ENCODE peak calls at places on chromosomes 12 and 14, in five cellular contexts. V, W, D, Y and Q are unnamed samples.

GRCh38 chr12:47812797-47813490 is 6.8 kb downstream of the HDAC7 start:
- DNase-seq in V (peak), W (peak), D (peak), Y (peak), Q (peak)

GRCh38 chr12:1977588-1977987 is 26.7 kb downstream of the DCP1B start:
- DNase-seq in V (no peak), W (no peak), D (no peak), Y (no peak), Q (no peak)

GRCh38 chr12:106274575-106275081 is 26.8 kb upstream of the CKAP4 start:
- DNase-seq in V (no peak), W (peak), D (peak), Y (no peak), Q (no peak)

GRCh38 chr14:101103321-101103901 is 199.9 kb upstream of the RTL1 start:
- DNase-seq in V (peak), W (no peak), D (no peak), Y (no peak), Q (no peak)

GRCh38 chr14:102654298-102654697 is 61.8 kb downstream of the RCOR1 start:
- DNase-seq in V (no peak), W (no peak), D (peak), Y (peak), Q (no peak)

GRCh38 chr12:1282670-1283361 is 291.8 kb downstream of the ERC1 start:
- DNase-seq in V (peak), W (peak), D (no peak), Y (no peak), Q (peak)

GRCh38 chr12:114430306-114430705 is 24.4 kb upstream of the TBX5 start:
- DNase-seq in V (no peak), W (peak), D (peak), Y (no peak), Q (peak)

GRCh38 chr14:48598458-48598857 is 923.1 kb upstream of the MDGA2 start:
- DNase-seq in V (no peak), W (no peak), D (no peak), Y (no peak), Q (no peak)

GRCh38 chr12:104459556-104459909 is 2.8 kb downstream of the CHST11 start:
- DNase-seq in V (no peak), W (no peak), D (no peak), Y (peak), Q (no peak)

GRCh38 chr14:103436533-103436932 is 51.3 kb downstream of the MARK3 start:
- DNase-seq in V (no peak), W (no peak), D (no peak), Y (peak), Q (peak)

GRCh38 chr12:3718100-3718499 is 34.8 kb downstream of the CRACR2A start:
- DNase-seq in V (no peak), W (no peak), D (no peak), Y (no peak), Q (no peak)

GRCh38 chr14:64841121-64841611 is 38.5 kb downstream of the SPTB start:
- DNase-seq in V (no peak), W (peak), D (peak), Y (peak), Q (peak)

GRCh38 chr12:1328385-1328784 is 266.0 kb downstream of the FBXL14 start:
- DNase-seq in V (no peak), W (no peak), D (no peak), Y (no peak), Q (no peak)

GRCh38 chr12:32051511-32052299 is 54.9 kb upstream of the BICD1 start:
- DNase-seq in V (no peak), W (peak), D (peak), Y (peak), Q (peak)

DNA sequence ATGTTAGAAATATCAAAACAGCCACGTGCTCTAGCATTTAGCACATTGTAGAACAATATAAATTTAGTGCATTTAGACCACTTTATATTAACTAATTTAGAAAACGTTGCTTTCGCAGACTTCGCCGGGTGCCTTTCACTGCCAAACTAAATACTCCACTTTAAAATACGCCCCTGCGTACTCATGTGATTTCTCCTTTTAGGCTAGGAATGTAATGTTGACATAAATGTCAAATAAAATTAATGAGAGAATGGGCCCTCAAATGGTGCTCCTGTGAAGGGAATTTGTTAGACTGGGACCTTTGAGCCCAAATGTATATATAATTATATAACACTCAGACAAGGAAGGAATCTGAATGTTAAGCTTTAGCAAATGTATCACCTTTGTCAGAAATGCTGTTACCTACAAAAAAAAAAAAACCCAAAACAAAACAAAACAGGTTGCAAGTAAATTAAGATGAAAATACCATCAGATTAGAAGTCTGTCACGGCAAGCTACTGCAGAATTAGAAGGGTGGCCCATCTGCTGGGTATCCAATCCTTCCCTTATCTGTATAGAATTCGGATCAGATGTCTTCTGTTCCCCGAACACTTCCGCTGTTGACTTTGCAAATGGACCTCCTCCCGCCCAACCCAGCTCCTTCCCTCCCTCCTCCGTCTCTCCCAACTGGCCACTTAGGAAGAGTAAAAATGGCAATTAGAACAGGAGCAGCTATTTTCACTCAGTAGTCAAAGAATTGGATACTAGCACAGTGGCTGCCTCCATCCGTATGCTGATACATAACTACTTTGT is 159.3 kb upstream of the FOXN3 start:
- DNase-seq in V (no peak), W (no peak), D (no peak), Y (no peak), Q (peak)
- H3K4me3 ChIP-seq in V (no peak), W (no peak), D (no peak), Y (no peak), Q (no peak)

DNA sequence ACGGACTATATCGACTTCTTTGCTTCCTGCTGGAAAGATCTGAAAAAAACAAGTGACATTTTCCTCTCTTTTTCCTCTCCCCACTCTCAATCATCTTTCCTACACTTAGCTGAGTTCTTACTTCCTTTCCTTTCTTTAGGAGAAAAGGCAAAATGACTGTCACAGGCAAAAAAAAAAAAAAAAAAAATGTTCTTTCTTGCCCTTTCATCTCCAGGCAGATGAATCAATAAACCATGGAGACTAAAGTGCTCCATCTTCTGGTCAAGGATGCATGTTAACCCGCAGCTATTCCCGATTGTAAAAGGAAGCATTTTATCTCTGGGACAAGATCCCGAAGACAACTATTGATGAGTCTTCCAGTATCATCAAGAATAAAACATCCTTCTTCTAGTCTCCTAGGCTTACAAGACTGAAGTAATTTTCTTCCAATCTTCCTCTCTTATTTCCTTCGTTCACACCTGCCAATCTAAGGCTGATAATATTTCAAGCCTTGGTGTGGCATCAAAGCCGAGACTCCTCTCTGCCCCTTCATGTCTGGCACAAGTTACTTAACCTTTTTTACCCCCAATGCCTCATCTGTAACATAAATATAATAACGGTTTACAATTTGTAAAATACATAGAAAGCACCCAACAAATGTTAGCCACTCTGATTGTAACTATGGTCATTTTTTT is 94.2 kb upstream of the PLEKHG7 start:
- DNase-seq in V (no peak), W (peak), D (peak), Y (peak), Q (peak)
- TF ChIP-seq CTCF in V (no peak), W (peak), D (peak), Y (peak), Q (peak)

GRCh38 chr12:55828357-55828756 is 1.0 kb downstream of the DNAJC14 start:
- DNase-seq in V (no peak), W (no peak), D (no peak), Y (no peak), Q (no peak)

GRCh38 chr12:55822228-55822627 is 4.4 kb downstream of the ORMDL2 start:
- DNase-seq in V (no peak), W (no peak), D (no peak), Y (no peak), Q (peak)

GRCh38 chr12:55823419-55823818 is 5.6 kb downstream of the ORMDL2 start:
- DNase-seq in V (no peak), W (no peak), D (no peak), Y (no peak), Q (no peak)

GRCh38 chr12:55827806-55828205 is 1.6 kb downstream of the DNAJC14 start:
- DNase-seq in V (no peak), W (no peak), D (no peak), Y (no peak), Q (no peak)

DNA sequence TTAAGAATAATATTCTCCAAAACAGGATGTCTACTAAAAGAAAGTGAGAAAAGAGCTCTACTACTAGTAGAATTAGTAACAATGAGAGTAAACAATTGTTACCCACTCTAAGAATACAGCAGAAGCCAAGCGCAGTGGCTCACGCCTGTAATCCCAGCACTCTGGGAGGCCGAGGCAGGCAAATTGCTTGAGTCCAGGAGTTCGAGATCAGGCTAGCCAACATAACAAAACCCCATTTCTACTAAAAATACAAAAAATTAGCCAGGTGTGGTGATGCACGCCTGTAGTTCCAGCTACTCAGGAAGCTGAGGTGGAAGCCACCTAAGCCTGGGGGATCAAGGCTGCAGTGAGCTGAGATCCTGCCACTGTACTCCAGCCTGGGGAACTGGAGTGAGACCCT is 4.7 kb downstream of the DNAJC14 start:
- DNase-seq in V (no peak), W (no peak), D (no peak), Y (no peak), Q (no peak)
- H3K4me3 ChIP-seq in V (no peak), W (no peak), D (no peak), Y (no peak), Q (no peak)

GRCh38 chr14:81819910-81820309 is 286.3 kb upstream of the SEL1L start:
- DNase-seq in V (no peak), W (no peak), D (no peak), Y (no peak), Q (no peak)

GRCh38 chr14:81818271-81818670 is 284.6 kb upstream of the SEL1L start:
- DNase-seq in V (no peak), W (no peak), D (no peak), Y (no peak), Q (no peak)

DNA sequence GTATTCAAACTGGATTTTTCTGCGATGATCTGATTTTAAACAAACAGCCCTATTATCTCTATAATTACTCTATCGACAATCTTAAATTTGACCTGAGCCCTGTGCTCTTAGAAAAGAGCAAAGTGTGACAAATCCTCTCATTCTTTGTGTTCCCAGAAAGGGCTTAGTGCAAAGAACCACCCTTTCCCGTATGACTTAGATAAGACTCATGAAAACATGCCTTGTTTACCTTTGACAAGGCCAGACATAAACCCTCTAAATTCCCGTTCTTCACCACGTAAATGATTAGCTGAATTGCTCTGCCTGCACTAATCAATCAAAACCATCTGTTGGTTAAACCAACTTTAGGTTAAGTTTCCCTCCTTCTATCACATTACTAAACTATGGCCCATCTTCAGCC is 285.7 kb upstream of the SEL1L start:
- DNase-seq in V (no peak), W (no peak), D (no peak), Y (no peak), Q (no peak)
- TF ChIP-seq CTCF in V (no peak), W (no peak), D (no peak), Y (no peak), Q (no peak)

DNA sequence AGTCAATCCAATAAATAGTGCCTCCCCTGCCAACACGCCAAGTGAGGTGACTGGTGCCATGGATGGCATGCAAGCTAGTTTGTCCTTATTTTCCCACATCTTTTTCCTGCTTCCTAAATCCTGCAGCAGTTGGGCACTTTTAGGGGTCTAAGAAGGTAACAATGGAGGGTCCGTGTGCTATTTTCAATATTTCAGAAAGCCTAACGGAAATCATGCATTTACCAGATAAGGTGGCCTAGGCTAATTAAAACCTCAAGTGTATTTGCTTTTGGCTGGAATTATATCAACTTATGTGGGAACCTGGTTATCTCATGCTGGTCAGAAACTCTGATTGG is 4.9 kb downstream of the ITGA5 start:
- DNase-seq in V (no peak), W (no peak), D (no peak), Y (no peak), Q (no peak)
- H3K4me3 ChIP-seq in V (no peak), W (no peak), D (no peak), Y (no peak), Q (no peak)

GRCh38 chr14:106530031-106530422 is 1003.6 kb downstream of the TMEM121 start:
- DNase-seq in V (no peak), W (no peak), D (no peak), Y (no peak), Q (no peak)

GRCh38 chr14:106528717-106529116 is 1002.3 kb downstream of the TMEM121 start:
- DNase-seq in V (no peak), W (no peak), D (no peak), Y (no peak), Q (peak)

DNA sequence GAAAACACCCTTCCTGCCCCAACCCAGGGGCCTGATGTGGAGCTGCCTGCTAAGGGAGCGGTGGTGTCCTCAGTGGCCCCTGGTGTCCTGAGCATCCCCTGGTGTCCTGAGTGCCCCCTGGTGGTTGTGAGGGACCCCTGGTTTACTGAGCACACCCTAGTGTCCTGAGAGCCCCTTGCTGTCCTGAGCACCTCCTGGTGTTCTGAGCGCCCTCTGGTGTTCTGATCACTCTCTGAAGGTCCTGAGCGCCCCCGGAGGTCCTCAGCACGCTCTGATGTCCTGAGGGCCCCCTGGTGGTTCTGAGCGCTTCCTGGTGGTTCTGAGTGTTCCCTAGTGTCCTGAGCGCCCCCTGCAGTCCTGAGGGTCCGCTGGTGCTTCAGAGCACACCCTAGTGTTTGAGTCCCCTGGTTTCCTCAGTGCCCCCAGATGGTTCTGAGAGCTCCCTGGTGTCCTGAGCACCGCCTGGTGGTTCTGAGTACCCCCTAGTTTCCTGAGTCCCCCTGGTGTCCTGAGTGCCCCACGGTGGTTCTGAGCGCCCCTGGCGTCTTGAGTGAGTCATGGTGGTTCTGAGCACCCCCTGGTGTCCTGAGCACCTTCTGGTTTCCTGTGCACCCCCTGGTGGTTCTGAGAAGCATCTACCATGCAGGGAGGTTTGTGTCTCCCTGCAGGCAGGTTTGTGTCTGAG is 1004.2 kb downstream of the TMEM121 start:
- DNase-seq in V (no peak), W (no peak), D (no peak), Y (no peak), Q (no peak)
- TF ChIP-seq CTCF in V (no peak), W (no peak), D (no peak), Y (no peak), Q (no peak)

DNA sequence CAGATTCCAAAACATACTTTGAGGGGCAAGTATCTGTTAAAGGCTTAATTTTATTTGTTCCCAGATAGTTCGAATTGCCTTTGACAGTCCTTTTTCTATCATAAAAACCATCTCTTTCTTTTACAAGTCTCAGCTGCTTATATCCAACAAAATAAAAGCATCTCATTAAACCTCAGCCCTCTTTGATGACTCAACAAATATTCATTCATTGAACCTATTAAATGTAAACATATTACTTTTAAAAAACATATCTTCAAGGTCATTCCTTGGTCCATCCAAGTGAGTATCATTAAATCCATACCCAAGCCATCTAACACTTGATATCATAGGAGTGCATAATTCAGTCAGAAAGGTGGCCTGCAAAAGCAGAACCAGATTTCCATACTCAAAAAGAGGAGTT is 154.6 kb upstream of the BCL2L14 start:
- DNase-seq in V (no peak), W (no peak), D (no peak), Y (no peak), Q (no peak)
- H3K4me3 ChIP-seq in V (no peak), W (no peak), D (no peak), Y (no peak), Q (no peak)